ENCODE peak calls at places on chromosome 20, in five cellular contexts. U, Y, A, T and R are unnamed samples.
A peak's percentile ranks its signal among the peaks of the same experiment; 100 is the strongest.

GRCh38 chr20:50788045-50788867 is 6.6 kb upstream of the BCAS4 start:
- DNase-seq in A (peak; percentile 42), U (no peak), T (no peak), Y (no peak), R (peak; percentile 77)

GRCh38 chr20:47490795-47491194 is 10.9 kb upstream of the NCOA3 start:
- DNase-seq in Y (no peak), U (no peak), A (no peak), T (no peak), R (no peak)

GRCh38 chr20:49511788-49512525 is 29.5 kb upstream of the KCNB1 start:
- DNase-seq in Y (no peak), A (no peak), T (no peak), U (no peak), R (no peak)

GRCh38 chr20:6075428-6076219 is 21.8 kb upstream of the LRRN4 start:
- DNase-seq in A (peak; percentile 40), Y (no peak), U (no peak), T (no peak), R (no peak)

GRCh38 chr20:42915081-42915480 is 274.6 kb downstream of the PTPRT start:
- DNase-seq in T (no peak), U (no peak), A (no peak), Y (no peak), R (no peak)

GRCh38 chr20:2814587-2815051 is at the start of gene C20orf141:
- DNase-seq in U (no peak), Y (no peak), T (peak; percentile 92), A (peak; percentile 94), R (peak; percentile 89)

GRCh38 chr20:23340524-23340923 is 10.1 kb upstream of the NXT1 start:
- DNase-seq in U (no peak), Y (no peak), T (no peak), A (peak; percentile 32), R (peak; percentile 56)

GRCh38 chr20:2991532-2991931 is 51.9 kb upstream of the GNRH2 start:
- DNase-seq in A (no peak), T (no peak), Y (no peak), U (no peak), R (no peak)

GRCh38 chr20:1424336-1424735 is 31.5 kb upstream of the FKBP1A start:
- DNase-seq in A (peak; percentile 25), Y (no peak), U (no peak), T (no peak), R (no peak)

GRCh38 chr20:44198872-44199271 is 11.7 kb downstream of the OSER1 start:
- DNase-seq in A (no peak), U (no peak), T (no peak), Y (peak; percentile 19), R (no peak)

GRCh38 chr20:64146301-64146935 is 17.8 kb upstream of the MYT1 start:
- DNase-seq in U (peak; percentile 1), Y (no peak), A (no peak), T (no peak), R (no peak)

GRCh38 chr20:63740501-63741353 is 1.2 kb downstream of the SLC2A4RG start:
- DNase-seq in Y (no peak), U (no peak), A (peak; percentile 72), T (peak; percentile 31), R (peak; percentile 84)

GRCh38 chr20:17557675-17558006 is 12.2 kb upstream of the DSTN start:
- DNase-seq in U (no peak), Y (no peak), T (no peak), A (peak; percentile 92), R (peak; percentile 61)

GRCh38 chr20:21557246-21557982 is 43.5 kb upstream of the NKX2-2 start:
- DNase-seq in U (no peak), T (no peak), Y (no peak), A (no peak), R (no peak)

GRCh38 chr20:55386686-55387085 is 618.6 kb downstream of the CBLN4 start:
- DNase-seq in A (no peak), T (no peak), U (no peak), Y (no peak), R (no peak)

GRCh38 chr20:18092890-18093289 is 35.2 kb upstream of the OVOL2 start:
- DNase-seq in A (no peak), Y (no peak), T (no peak), U (no peak), R (no peak)

GRCh38 chr20:63092660-63093215 is 86.0 kb upstream of the BHLHE23 start:
- DNase-seq in A (no peak), T (no peak), Y (no peak), U (peak; percentile 2), R (no peak)

GRCh38 chr20:23132930-23133559 is 46.9 kb upstream of the CD93 start:
- DNase-seq in A (no peak), U (no peak), T (no peak), Y (no peak), R (no peak)

GRCh38 chr20:57060407-57061057 is 205.9 kb downstream of the BMP7 start:
- DNase-seq in A (no peak), T (no peak), U (no peak), Y (no peak), R (no peak)

GRCh38 chr20:35615667-35616464 is at the start of gene SPAG4:
- DNase-seq in T (peak; percentile 98), Y (peak; percentile 100), U (peak; percentile 100), A (peak; percentile 58), R (peak; percentile 98)

GRCh38 chr20:52204136-52204535 is 12.6 kb upstream of the ZFP64 start:
- DNase-seq in U (no peak), T (no peak), A (no peak), Y (no peak), R (no peak)

GRCh38 chr20:19934792-19935491 is 82.2 kb upstream of the NAA20 start:
- DNase-seq in T (no peak), U (no peak), Y (no peak), A (no peak), R (no peak)

GRCh38 chr20:33125983-33126382 is 42.0 kb upstream of the BPIFA2 start:
- DNase-seq in U (no peak), T (no peak), Y (no peak), A (no peak), R (no peak)

GRCh38 chr20:63653041-63653973 is at the start of gene STMN3:
- DNase-seq in U (peak; percentile 41), T (peak; percentile 62), Y (no peak), A (peak; percentile 92), R (peak; percentile 92)

GRCh38 chr20:10672579-10673127 is 1.1 kb downstream of the JAG1 start:
- DNase-seq in A (peak; percentile 59), Y (peak; percentile 29), U (no peak), T (no peak), R (peak; percentile 67)

GRCh38 chr20:38873050-38873581 is 53.1 kb upstream of the FAM83D start:
- DNase-seq in U (peak; percentile 45), Y (peak; percentile 84), A (no peak), T (no peak), R (no peak)

GRCh38 chr20:43982016-43982415 is 67.4 kb downstream of the TOX2 start:
- DNase-seq in A (no peak), T (no peak), U (no peak), Y (no peak), R (no peak)

GRCh38 chr20:33561981-33562601 is 72.2 kb downstream of the CBFA2T2 start:
- DNase-seq in Y (no peak), A (peak; percentile 90), U (no peak), T (peak; percentile 56), R (peak; percentile 60)

GRCh38 chr20:63775096-63775978 is 35.8 kb downstream of the SLC2A4RG start:
- DNase-seq in A (peak; percentile 12), T (no peak), U (no peak), Y (no peak), R (no peak)